ENCODE peak calls at places on chromosomes 6 and 20, in six cellular contexts. E is naive thymus-derived CD4-positive, alpha-beta T cell; I is GM12878; K is colonic mucosa; S is suprapubic skin; H is mesendoderm. C is an unnamed sample.

GRCh38 chr6:160393966-160394653 is 45.9 kb downstream of the SLC22A3 start:
- DNase-seq in E (no peak), I (no peak), K (no peak), S (no peak), H (peak; percentile 91), C (peak; percentile 45)

GRCh38 chr20:44089987-44090674 is 96.9 kb downstream of the JPH2 start:
- DNase-seq in E (no peak), I (peak; percentile 57), K (peak; percentile 41), S (no peak), H (peak; percentile 63), C (no peak)

GRCh38 chr20:47489448-47489872 is 12.2 kb upstream of the NCOA3 start:
- DNase-seq in E (peak; percentile 51), I (no peak), K (no peak), S (no peak), H (no peak), C (no peak)

GRCh38 chr6:163398796-163399195 is 15.7 kb upstream of the QKI start:
- DNase-seq in E (no peak), I (no peak), K (no peak), S (no peak), H (no peak), C (no peak)

GRCh38 chr6:50087231-50087954 is 37.7 kb upstream of the DEFB112 start:
- DNase-seq in E (no peak), I (no peak), K (no peak), S (no peak), H (peak; percentile 21), C (peak; percentile 15)

GRCh38 chr6:165834613-165835259 is 171.7 kb upstream of the PDE10A start:
- DNase-seq in E (no peak), I (no peak), K (peak; percentile 89), S (no peak), H (no peak), C (no peak)

GRCh38 chr6:88813045-88813444 is 150.4 kb downstream of the RNGTT start:
- DNase-seq in E (no peak), I (no peak), K (no peak), S (no peak), H (no peak), C (no peak)

GRCh38 chr6:52420668-52421358 is 671 bp downstream of the EFHC1 start:
- DNase-seq in E (no peak), I (no peak), K (no peak), S (no peak), H (peak; percentile 79), C (peak; percentile 50)

GRCh38 chr6:35215665-35216411 is 2.1 kb downstream of the SCUBE3 start:
- DNase-seq in E (no peak), I (no peak), K (no peak), S (no peak), H (peak; percentile 27), C (no peak)

GRCh38 chr6:35213824-35214756 is at the start of gene SCUBE3:
- DNase-seq in E (no peak), I (no peak), K (peak; percentile 21), S (no peak), H (peak; percentile 82), C (peak; percentile 93)

GRCh38 chr6:35214869-35215664 is 1.3 kb downstream of the SCUBE3 start:
- DNase-seq in E (no peak), I (no peak), K (no peak), S (no peak), H (peak; percentile 44), C (peak; percentile 43)

GRCh38 chr6:35216412-35216732 is 2.6 kb downstream of the SCUBE3 start:
- DNase-seq in E (no peak), I (no peak), K (no peak), S (no peak), H (no peak), C (no peak)

DNA sequence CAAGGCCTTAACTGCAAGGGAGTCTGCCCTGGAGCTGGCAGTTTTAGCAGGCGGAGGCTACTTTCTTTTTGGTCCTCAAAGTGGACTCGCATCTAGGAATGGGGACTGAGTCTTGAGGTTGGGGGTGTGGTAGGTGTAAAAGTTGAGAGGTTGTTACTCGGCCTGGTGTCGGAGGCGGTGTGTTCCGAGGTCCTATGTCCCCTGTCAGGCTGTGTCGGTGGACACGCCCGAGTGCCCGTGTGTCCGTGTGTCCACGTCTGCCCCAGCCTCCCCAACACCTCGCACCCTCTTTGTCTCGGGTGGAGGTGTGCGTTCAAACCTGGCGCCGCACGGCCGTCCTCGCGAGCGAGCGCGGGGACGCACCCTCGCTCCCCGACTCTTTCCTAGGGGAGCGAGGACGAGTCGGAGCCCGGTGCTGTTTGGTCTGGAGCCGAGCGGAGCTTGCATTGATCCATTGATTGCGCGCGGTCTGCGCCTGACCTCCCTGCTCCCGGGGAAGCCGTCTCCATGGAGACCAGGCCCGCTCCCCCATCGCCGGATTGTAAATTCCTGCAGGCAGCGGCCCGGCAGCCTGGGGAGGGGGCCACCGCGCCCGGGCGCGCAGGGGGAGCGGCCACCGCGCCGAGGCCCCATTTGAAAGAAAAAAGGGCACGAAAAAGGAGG is 464 bp upstream of the SCUBE3 start:
- DNase-seq in E (no peak), I (no peak), K (no peak), S (no peak), H (peak; percentile 80), C (peak; percentile 97)
- H3K27me3 ChIP-seq in E (peaks cover 17% of the 10 kb centered on the region), I (peaks cover 9% of the 10 kb centered on the region), K (peaks cover 40% of the 10 kb centered on the region), S (peaks cover 63% of the 10 kb centered on the region), H (peaks cover 21% of the 10 kb centered on the region), C (peaks cover 53% of the 10 kb centered on the region)

DNA sequence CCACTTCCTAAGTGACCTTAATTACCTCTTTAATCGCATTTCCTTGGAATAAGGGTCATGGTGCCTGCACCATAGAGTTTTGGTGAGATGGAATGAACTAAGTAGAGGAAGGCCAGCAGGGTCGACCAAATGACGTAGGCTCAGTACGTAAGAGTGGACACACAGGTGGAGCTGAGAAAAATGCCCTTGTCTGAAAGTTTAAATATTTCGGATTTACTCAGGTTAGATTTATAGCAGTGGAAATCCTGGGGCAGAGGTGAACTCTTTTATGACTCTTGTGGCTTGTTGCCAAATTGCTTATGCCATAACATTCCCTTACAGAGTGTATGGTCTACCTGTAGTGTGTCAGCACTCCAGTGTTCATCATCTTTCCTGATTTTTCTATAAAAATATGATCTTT is 23.6 kb upstream of the BTBD3 start:
- DNase-seq in E (no peak), I (no peak), K (peak; percentile 70), S (no peak), H (no peak), C (no peak)
- H3K27ac ChIP-seq in E (no peak overlapping the region), I (no peak overlapping the region), K (peak overlapping the region; percentile 23), S (no peak overlapping the region), H (no peak overlapping the region), C (no peak overlapping the region)

GRCh38 chr20:61210862-61211261 is 41.2 kb upstream of the CDH4 start:
- DNase-seq in E (no peak), I (no peak), K (no peak), S (no peak), H (no peak), C (no peak)

GRCh38 chr20:61205769-61206168 is 46.3 kb upstream of the CDH4 start:
- DNase-seq in E (no peak), I (no peak), K (no peak), S (no peak), H (peak; percentile 18), C (no peak)
- H3K27me3 ChIP-seq in E (no peaks in the 10 kb centered on the region), I (no peaks in the 10 kb centered on the region), K (no peaks in the 10 kb centered on the region), S (peaks cover 24% of the 10 kb centered on the region), H (no peaks in the 10 kb centered on the region), C (peaks cover 52% of the 10 kb centered on the region)

GRCh38 chr6:33668328-33668727 is 43.2 kb downstream of the UQCC2 start:
- DNase-seq in E (no peak), I (no peak), K (no peak), S (no peak), H (no peak), C (no peak)
- H3K27ac ChIP-seq in E (peak overlapping the region; percentile 62), I (no peak overlapping the region), K (no peak overlapping the region), S (no peak overlapping the region), H (no peak overlapping the region), C (no peak overlapping the region)

GRCh38 chr20:31853481-31853880 is 8.1 kb upstream of the FOXS1 start:
- DNase-seq in E (no peak), I (no peak), K (no peak), S (no peak), H (no peak), C (no peak)
- H3K27me3 ChIP-seq in E (no peaks in the 10 kb centered on the region), I (no peaks in the 10 kb centered on the region), K (no peaks in the 10 kb centered on the region), S (peaks cover 42% of the 10 kb centered on the region), H (peaks cover 4% of the 10 kb centered on the region), C (peaks cover 47% of the 10 kb centered on the region)

DNA sequence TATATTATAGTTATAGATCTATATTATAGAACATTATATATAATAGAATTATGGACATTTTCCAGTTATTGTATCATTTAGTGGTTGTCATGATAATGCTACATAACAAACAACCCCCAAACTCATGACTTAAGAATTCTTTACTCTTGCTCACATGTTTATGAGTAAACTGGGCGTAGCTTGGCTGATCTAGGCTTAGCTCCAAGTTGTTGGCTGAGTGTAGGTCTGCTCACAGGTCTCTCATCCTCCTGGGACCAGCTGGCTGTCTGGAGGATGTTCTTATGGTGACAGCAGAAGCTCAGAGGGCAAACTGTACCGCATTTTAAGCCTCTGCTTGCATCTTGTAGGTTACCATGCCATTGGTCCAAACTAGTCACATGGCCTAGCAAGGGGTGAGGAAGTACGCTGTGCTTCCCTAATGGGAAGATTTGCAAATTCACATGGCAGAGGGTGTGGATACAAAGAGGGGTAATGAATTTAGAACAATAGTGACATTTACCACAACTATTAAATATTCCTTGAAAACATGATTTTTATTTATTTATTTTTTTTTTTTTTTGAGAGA is 34.2 kb downstream of the ARHGAP40 start:
- DNase-seq in E (no peak), I (no peak), K (no peak), S (no peak), H (no peak), C (no peak)
- H3K27ac ChIP-seq in E (no peak overlapping the region), I (no peak overlapping the region), K (no peak overlapping the region), S (no peak overlapping the region), H (no peak overlapping the region), C (no peak overlapping the region)

DNA sequence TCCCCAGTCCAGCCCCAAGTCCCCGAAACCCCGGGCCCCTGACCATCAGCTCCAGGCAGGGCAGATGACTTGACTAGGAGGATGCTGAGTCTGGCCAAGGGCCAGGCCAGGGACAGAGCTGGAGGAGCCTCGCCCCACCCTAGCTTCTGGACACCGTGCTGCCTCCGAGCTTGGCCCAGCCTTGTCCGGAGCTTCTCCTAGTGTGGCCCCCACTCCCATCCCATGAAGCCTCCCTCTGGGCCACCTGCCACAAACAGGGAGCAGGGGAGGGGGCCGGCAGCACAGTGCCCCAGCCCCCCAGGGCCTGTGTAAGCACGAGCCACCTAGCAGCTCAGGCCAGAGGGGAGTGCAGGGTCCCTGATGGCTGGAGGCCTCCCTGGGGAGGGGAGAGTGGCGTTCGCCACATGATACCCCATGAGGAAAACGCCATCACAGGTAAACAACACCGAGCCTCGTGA is 5.3 kb downstream of the EEF1A2 start:
- DNase-seq in E (no peak), I (no peak), K (no peak), S (no peak), H (no peak), C (no peak)
- H3K27me3 ChIP-seq in E (no peaks in the 10 kb centered on the region), I (no peaks in the 10 kb centered on the region), K (peaks cover 27% of the 10 kb centered on the region), S (peaks cover 70% of the 10 kb centered on the region), H (peaks cover 8% of the 10 kb centered on the region), C (peaks cover 65% of the 10 kb centered on the region)

GRCh38 chr20:31685853-31686641 is 36.6 kb downstream of the BCL2L1 start:
- DNase-seq in E (no peak), I (no peak), K (no peak), S (no peak), H (no peak), C (no peak)
- H3K27ac ChIP-seq in E (peak overlapping the region; percentile 7), I (peak overlapping the region; percentile 84), K (no peak overlapping the region), S (no peak overlapping the region), H (no peak overlapping the region), C (peak overlapping the region; percentile 6)